ENCODE peak calls at places on chromosome 4, in five cellular contexts. E is tibial artery, Q is tibial nerve, C is pancreas, L is OCI-LY7. S is an unnamed sample.

GRCh38 chr4:155751569-155751968 is 7.3 kb upstream of the GUCY1B1 start:
- DNase-seq in E (no peak), Q (no peak), C (no peak), L (no peak), S (no peak)

GRCh38 chr4:15182600-15183222 is 180.4 kb downstream of the CPEB2 start:
- DNase-seq in E (no peak), Q (no peak), C (no peak), L (no peak), S (no peak)

GRCh38 chr4:123784626-123785025 is 388.0 kb downstream of the SPRY1 start:
- DNase-seq in E (no peak), Q (no peak), C (no peak), L (no peak), S (no peak)

GRCh38 chr4:151745727-151746231 is 15.0 kb downstream of the GATB start:
- DNase-seq in E (no peak), Q (no peak), C (no peak), L (no peak), S (no peak)

GRCh38 chr4:151169223-151169622 is 69.8 kb downstream of the RPS3A start:
- DNase-seq in E (peak), Q (peak), C (no peak), L (no peak), S (peak)

GRCh38 chr4:472881-473574 is 25.9 kb downstream of the ZNF721 start:
- DNase-seq in E (no peak), Q (no peak), C (no peak), L (peak), S (no peak)

GRCh38 chr4:186021461-186022167 is 47.3 kb upstream of the TLR3 start:
- DNase-seq in E (no peak), Q (no peak), C (no peak), L (peak), S (no peak)

GRCh38 chr4:113434247-113434587 is 327.3 kb downstream of the CAMK2D start:
- DNase-seq in E (no peak), Q (no peak), C (no peak), L (no peak), S (no peak)

GRCh38 chr4:20262221-20262620 is 10.5 kb downstream of the SLIT2 start:
- DNase-seq in E (no peak), Q (no peak), C (no peak), L (no peak), S (no peak)

DNA sequence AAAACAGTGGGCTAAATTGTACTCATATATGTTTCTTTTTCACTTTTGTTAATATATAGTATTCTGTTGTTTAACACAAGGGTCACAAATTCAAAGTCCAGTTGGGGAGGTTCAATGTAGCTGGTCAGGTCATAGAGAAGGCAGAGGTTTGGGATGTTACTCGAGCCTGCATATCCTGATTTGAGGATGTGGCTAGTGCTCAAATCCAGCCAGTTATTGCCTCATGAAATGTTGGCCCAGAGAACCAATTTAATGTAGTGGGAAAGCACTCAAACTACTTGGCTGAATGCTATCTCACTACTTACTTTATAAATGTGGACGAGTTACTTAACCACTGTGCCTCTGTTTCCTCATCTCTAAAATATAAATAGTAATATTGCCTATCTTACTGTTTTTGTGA is 12.5 kb downstream of the USO1 start:
- DNase-seq in E (no peak), Q (no peak), C (no peak), L (no peak), S (no peak)
- H3K27ac ChIP-seq in E (no peak), Q (no peak), C (no peak), L (no peak), S (no peak)

GRCh38 chr4:55001538-55001937 is 123.9 kb downstream of the KDR start:
- DNase-seq in E (no peak), Q (no peak), C (no peak), L (no peak), S (no peak)

GRCh38 chr4:55002431-55002830 is 123.0 kb downstream of the KDR start:
- DNase-seq in E (no peak), Q (no peak), C (no peak), L (no peak), S (no peak)

GRCh38 chr4:55004831-55005230 is 120.6 kb downstream of the KDR start:
- DNase-seq in E (peak), Q (no peak), C (no peak), L (no peak), S (no peak)

DNA sequence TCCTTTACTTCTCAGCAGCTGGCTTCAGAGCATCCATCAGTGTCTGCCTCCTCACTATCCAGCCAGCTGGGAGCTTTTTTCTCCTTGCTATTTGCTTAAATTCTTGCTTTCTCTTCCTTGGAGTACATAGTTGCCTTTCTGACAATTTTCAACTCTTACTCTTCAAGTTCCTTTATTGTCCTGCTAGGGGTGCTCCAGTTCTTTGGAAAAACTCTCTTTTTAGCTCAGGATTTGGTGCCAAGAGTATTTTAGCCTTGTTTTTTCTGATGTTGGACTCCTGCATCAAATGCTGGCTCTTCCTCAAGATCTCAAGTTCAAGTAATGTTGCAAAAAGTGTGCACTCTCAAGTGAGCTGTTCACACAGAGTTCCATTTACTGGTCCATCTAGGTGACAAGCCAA is 126.4 kb downstream of the KDR start:
- DNase-seq in E (no peak), Q (no peak), C (no peak), L (no peak), S (no peak)
- TF ChIP-seq CTCF in E (peak), Q (peak), C (no peak), L (no peak), S (peak)

GRCh38 chr4:53676402-53676871 is 85.2 kb upstream of the LNX1 start:
- DNase-seq in E (no peak), Q (no peak), C (no peak), L (no peak), S (no peak)

GRCh38 chr4:53674891-53675290 is 83.6 kb upstream of the LNX1 start:
- DNase-seq in E (no peak), Q (no peak), C (no peak), L (no peak), S (no peak)

GRCh38 chr4:53672873-53673272 is 81.6 kb upstream of the LNX1 start:
- DNase-seq in E (no peak), Q (no peak), C (no peak), L (no peak), S (no peak)

GRCh38 chr4:53671757-53672156 is 80.5 kb upstream of the LNX1 start:
- DNase-seq in E (no peak), Q (no peak), C (no peak), L (no peak), S (no peak)
- H3K4me3 ChIP-seq in E (no peak), Q (no peak), C (no peak), L (no peak), S (no peak)

GRCh38 chr4:109560687-109561452 is 824 bp downstream of the MCUB start:
- DNase-seq in E (peak), Q (no peak), C (no peak), L (peak), S (no peak)
- H3K27ac ChIP-seq in E (peak), Q (peak), C (peak), L (peak), S (no peak)

DNA sequence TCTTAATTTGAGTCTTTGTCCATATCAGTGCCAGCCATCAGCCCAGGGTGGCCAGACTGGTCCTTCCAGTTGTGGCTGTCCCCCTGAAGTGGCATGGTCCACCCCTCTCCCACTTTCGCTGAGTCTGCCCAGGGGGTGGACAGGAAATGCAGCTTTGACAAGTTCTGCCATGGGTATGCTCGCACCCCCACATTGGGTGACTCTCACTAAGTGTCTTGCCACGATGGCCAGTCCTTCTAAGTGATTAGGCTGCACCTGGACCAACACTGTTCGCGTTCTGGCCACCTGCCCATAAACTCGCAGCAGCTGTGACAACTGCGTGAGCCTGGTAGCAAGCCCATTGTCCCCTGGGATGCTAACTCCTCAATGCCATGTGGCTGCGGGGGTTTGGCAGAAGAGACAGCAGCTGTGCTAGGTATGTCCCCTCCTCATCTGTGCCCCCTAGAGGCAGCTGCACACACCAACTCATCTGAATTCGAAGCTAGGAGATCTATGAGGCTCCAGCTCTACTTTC is 10.0 kb upstream of the LNX1 start:
- DNase-seq in E (no peak), Q (peak), C (peak), L (peak), S (no peak)
- TF ChIP-seq CTCF in E (no peak), Q (no peak), C (no peak), L (peak), S (no peak)

S was measured in dorsolateral prefrontal cortex.